ENCODE peak calls at places on chromosomes 3 and 15, in six cellular contexts. A is OCI-LY7, I is type B pancreatic cell, G is GM10248, Y is gastrocnemius medialis, J is psoas muscle. L is an unnamed sample.

GRCh38 chr3:169661567-169662214 is 1.8 kb downstream of the MECOM start:
- DNase-seq in A (peak), I (no peak), G (peak), Y (no peak), J (peak), L (no peak)

GRCh38 chr3:124529826-124530571 is 200.3 kb upstream of the UMPS start:
- DNase-seq in A (no peak), I (no peak), G (no peak), Y (no peak), J (no peak), L (no peak)

GRCh38 chr15:52233405-52233804 is 42.2 kb upstream of the GNB5 start:
- DNase-seq in A (peak), I (no peak), G (peak), Y (no peak), J (no peak), L (no peak)

GRCh38 chr15:78341057-78341763 is 1.1 kb downstream of the CRABP1 start:
- DNase-seq in A (no peak), I (no peak), G (no peak), Y (no peak), J (no peak), L (no peak)

GRCh38 chr3:74614133-74614967 is at the start of gene CNTN3:
- DNase-seq in A (no peak), I (peak), G (no peak), Y (no peak), J (peak), L (peak)

GRCh38 chr15:64101018-64101417 is 5.2 kb downstream of the SNX1 start:
- DNase-seq in A (no peak), I (no peak), G (no peak), Y (no peak), J (no peak), L (no peak)

GRCh38 chr3:89571298-89571697 is 463.9 kb downstream of the EPHA3 start:
- DNase-seq in A (no peak), I (no peak), G (no peak), Y (no peak), J (no peak), L (no peak)

GRCh38 chr3:188296761-188297689 is 143.1 kb downstream of the LPP start:
- DNase-seq in A (peak), I (no peak), G (no peak), Y (no peak), J (no peak), L (no peak)

GRCh38 chr3:65751123-65751700 is 287.5 kb downstream of the MAGI1 start:
- DNase-seq in A (peak), I (no peak), G (peak), Y (no peak), J (no peak), L (peak)

GRCh38 chr3:14811733-14812132 is 7.0 kb upstream of the FGD5 start:
- DNase-seq in A (no peak), I (no peak), G (no peak), Y (no peak), J (no peak), L (no peak)

GRCh38 chr3:16300881-16301359 is 35.9 kb downstream of the OXNAD1 start:
- DNase-seq in A (peak), I (no peak), G (no peak), Y (no peak), J (no peak), L (no peak)

GRCh38 chr15:38053244-38053643 is 118.8 kb downstream of the TMCO5A start:
- DNase-seq in A (no peak), I (no peak), G (no peak), Y (no peak), J (no peak), L (no peak)

GRCh38 chr3:23170306-23170705 is 32.8 kb upstream of the UBE2E2 start:
- DNase-seq in A (no peak), I (no peak), G (no peak), Y (no peak), J (no peak), L (no peak)

GRCh38 chr15:96331942-96332853 is 1.7 kb downstream of the NR2F2 start:
- DNase-seq in A (no peak), I (peak), G (no peak), Y (peak), J (peak), L (no peak)

GRCh38 chr3:122356402-122356801 is 26.6 kb downstream of the MIX23 start:
- DNase-seq in A (peak), I (no peak), G (peak), Y (no peak), J (no peak), L (no peak)

GRCh38 chr3:11349466-11349865 is 77.3 kb downstream of the ATG7 start:
- DNase-seq in A (no peak), I (no peak), G (no peak), Y (no peak), J (no peak), L (no peak)

GRCh38 chr15:89790206-89790605 is 14.1 kb downstream of the MESP2 start:
- DNase-seq in A (no peak), I (no peak), G (no peak), Y (no peak), J (no peak), L (no peak)

GRCh38 chr3:172449468-172450149 is 1.4 kb upstream of the GHSR start:
- DNase-seq in A (no peak), I (peak), G (peak), Y (no peak), J (peak), L (peak)

GRCh38 chr3:45582407-45582806 is 12.1 kb upstream of the LIMD1 start:
- DNase-seq in A (no peak), I (no peak), G (no peak), Y (no peak), J (no peak), L (no peak)

GRCh38 chr15:56243117-56243773 is 434 bp downstream of the RFX7 start:
- DNase-seq in A (peak), I (peak), G (peak), Y (peak), J (peak), L (peak)

GRCh38 chr3:95521396-95521795 is 1293.0 kb upstream of the EPHA6 start:
- DNase-seq in A (no peak), I (no peak), G (no peak), Y (no peak), J (no peak), L (no peak)

GRCh38 chr15:63339006-63339766 is 42.5 kb downstream of the CA12 start:
- DNase-seq in A (no peak), I (no peak), G (no peak), Y (no peak), J (no peak), L (no peak)

GRCh38 chr3:57089043-57089442 is 28.6 kb downstream of the SPATA12 start:
- DNase-seq in A (no peak), I (no peak), G (no peak), Y (no peak), J (no peak), L (no peak)

GRCh38 chr3:58082047-58082446 is 73.8 kb downstream of the FLNB start:
- DNase-seq in A (no peak), I (no peak), G (no peak), Y (no peak), J (no peak), L (no peak)

GRCh38 chr3:27141668-27142067 is 227.5 kb downstream of the NEK10 start:
- DNase-seq in A (peak), I (no peak), G (no peak), Y (no peak), J (no peak), L (no peak)

GRCh38 chr3:188097786-188098185 is 56.2 kb upstream of the LPP start:
- DNase-seq in A (peak), I (no peak), G (no peak), Y (no peak), J (no peak), L (no peak)

GRCh38 chr15:66702770-66703539 is 919 bp downstream of the SMAD6 start:
- DNase-seq in A (peak), I (no peak), G (no peak), Y (no peak), J (no peak), L (peak)

GRCh38 chr3:41088882-41089281 is 110.4 kb upstream of the CTNNB1 start:
- DNase-seq in A (no peak), I (no peak), G (no peak), Y (no peak), J (no peak), L (no peak)

GRCh38 chr15:86830304-86830703 is 750.6 kb downstream of the AGBL1 start:
- DNase-seq in A (no peak), I (no peak), G (no peak), Y (no peak), J (no peak), L (no peak)

GRCh38 chr15:34481370-34481769 is 43.8 kb upstream of the GOLGA8A start:
- DNase-seq in A (no peak), I (no peak), G (no peak), Y (no peak), J (no peak), L (no peak)

GRCh38 chr3:117486709-117487394 is 777.3 kb downstream of the TUSC7 start:
- DNase-seq in A (no peak), I (no peak), G (peak), Y (no peak), J (no peak), L (no peak)

DNA sequence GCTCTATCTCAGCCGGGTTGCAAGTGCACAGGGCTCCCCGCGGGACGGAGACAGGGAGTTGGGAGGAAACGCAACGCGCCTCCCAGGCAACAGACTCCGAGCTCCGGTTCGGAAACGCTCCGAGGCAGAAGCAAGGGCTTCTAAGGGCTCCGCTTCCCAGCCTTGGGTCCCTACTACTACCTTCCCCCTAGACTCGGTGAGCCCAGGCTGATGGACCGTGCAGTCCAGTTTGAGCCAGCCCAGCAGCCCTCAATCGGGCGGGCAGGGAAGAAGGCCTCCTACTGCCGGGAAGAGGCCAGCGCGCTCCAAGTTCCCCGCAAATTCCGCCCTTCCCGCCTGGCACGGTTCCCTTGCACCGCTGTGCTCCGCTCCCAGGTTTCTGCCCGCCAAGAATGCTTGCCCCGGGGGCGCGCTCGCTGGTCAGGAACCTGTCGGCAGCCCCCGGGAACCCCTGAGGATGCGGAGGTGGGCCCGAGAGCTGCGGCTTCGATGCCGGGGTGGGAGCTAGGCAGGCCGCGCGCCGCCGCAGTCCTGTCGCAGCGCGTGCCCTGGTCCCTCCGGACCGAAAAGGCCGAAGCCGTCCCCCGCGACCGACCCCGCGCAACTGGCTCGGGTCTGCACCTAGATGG is 728 bp downstream of the TRANK1 start:
- DNase-seq in A (peak), I (peak), G (peak), Y (no peak), J (peak), L (peak)
- TF ChIP-seq CTCF in A (no peak), I (peak), G (peak), Y (no peak), J (no peak), L (no peak)

DNA sequence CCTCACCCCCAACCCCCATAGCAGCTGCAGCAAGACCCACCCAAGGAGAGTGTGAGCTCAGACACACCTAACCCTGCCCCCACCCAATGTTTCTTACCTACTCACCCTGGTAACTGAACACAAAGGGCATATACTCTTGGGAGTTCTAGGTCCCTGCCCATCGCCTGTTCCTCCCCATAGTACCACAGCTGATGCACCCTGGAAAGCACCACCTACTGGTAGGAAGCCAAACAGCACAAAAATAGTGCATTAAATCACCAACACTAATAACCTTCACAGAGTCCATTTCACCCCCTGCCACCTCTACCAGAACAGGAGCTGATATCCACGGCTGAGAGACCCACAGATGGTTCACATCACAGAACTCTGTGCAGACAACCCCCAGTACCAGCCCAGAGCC is 245.2 kb downstream of the EFHB start:
- DNase-seq in A (peak), I (no peak), G (no peak), Y (no peak), J (no peak), L (no peak)
- TF ChIP-seq CTCF in A (peak), I (peak), G (no peak), Y (no peak), J (no peak), L (peak)

GRCh38 chr3:62496509-62496908 is 123.2 kb upstream of the FEZF2 start:
- DNase-seq in A (no peak), I (no peak), G (no peak), Y (no peak), J (no peak), L (no peak)

GRCh38 chr3:62497156-62497555 is 123.8 kb upstream of the FEZF2 start:
- DNase-seq in A (no peak), I (no peak), G (no peak), Y (no peak), J (no peak), L (no peak)

GRCh38 chr3:62493116-62493801 is 119.9 kb upstream of the FEZF2 start:
- DNase-seq in A (peak), I (no peak), G (no peak), Y (no peak), J (no peak), L (no peak)
- TF ChIP-seq CTCF in A (peak), I (peak), G (no peak), Y (no peak), J (no peak), L (peak)

GRCh38 chr3:144358191-144358590 is 386.6 kb downstream of the DIPK2A start:
- DNase-seq in A (no peak), I (no peak), G (no peak), Y (no peak), J (no peak), L (no peak)
- TF ChIP-seq CTCF in A (no peak), I (no peak), G (no peak), Y (no peak), J (no peak), L (no peak)

GRCh38 chr3:33064929-33065328 is 32.0 kb downstream of the GLB1 start:
- DNase-seq in A (peak), I (no peak), G (no peak), Y (no peak), J (no peak), L (no peak)
- TF ChIP-seq CTCF in A (peak), I (no peak), G (peak), Y (no peak), J (no peak), L (no peak)

GRCh38 chr3:151305081-151305777 is 11.4 kb downstream of the GPR87 start:
- DNase-seq in A (no peak), I (no peak), G (no peak), Y (no peak), J (peak), L (no peak)
- TF ChIP-seq CTCF in A (no peak), I (no peak), G (no peak), Y (no peak), J (no peak), L (no peak)

GRCh38 chr3:179045719-179046402 is 25.7 kb downstream of the ZMAT3 start:
- DNase-seq in A (no peak), I (no peak), G (peak), Y (no peak), J (no peak), L (no peak)

DNA sequence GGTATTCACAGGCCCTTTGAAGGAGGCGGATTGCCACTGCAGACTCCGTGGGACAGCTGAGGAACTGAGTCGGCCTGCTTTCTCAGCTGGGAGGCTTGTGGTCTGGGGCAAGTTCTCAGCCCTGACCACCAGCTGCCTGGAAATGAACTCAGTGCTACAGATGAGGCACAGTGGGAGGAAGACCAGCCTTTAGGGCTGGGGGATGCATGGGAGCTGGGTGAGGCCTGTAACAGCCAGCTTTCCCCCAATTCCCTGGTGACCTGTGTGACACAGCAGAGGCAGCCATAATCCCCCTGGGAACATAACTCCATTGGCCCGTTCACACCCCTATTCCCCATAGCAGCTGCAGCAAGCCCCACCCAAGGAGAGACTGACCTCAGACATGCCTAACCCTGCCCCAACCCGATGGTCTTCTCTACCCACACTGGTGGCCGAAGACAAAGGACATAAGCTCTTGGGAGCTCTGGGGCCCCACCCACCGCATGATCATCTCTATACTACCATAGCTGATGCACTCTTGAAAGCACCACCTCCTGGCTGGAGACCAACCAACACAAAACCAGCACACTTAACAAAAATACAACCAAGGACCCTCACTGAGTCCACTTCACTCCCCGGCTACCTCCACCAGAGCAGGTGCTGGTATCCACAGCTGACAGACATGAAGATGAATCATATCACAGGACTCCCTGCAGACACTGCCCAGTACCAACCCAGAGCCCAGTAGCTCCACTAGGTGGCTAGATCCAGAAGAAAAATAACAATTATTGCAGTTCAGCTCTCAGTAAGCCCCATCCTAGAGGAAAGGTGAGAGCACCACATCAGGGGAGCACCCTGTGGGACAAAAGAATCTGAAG is 24.9 kb downstream of the ZMAT3 start:
- DNase-seq in A (peak), I (no peak), G (peak), Y (no peak), J (no peak), L (no peak)
- TF ChIP-seq CTCF in A (no peak), I (no peak), G (no peak), Y (no peak), J (no peak), L (no peak)

DNA sequence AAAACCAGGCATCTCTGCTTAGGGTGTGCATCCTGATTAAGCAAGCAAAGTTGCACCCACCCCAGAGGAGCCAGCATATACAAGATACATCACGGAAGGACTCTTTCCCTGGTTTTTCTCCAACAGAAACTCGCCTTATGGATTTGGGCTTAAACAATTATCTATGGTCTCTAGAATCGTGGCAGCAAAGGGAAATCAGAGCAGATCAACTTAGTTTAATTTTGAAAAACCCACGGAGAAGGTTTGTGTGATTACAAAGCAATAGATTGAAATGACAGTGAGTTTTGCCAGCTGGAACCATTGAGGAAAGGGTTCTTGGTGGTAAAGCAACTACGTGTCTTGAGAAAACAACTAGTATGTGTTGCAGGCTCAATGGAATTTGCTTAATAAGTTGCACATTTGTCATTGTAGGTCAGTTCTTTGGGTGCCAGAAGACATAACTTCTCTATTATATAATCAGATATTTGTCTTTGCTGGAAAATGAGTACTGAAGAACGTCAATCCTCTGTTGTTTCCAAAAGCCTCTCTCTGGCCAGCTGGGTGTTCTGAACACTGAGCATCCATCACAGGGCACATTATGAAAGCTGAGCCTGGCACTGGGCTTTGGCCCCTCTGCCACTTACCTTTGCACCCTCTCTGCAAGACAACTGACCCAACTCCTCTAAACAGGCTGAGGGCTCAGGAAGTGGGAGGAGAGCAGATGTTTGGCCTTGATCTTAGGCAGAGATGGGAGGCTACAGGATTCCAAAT is 75.7 kb upstream of the FBN1 start:
- DNase-seq in A (no peak), I (no peak), G (no peak), Y (no peak), J (peak), L (no peak)
- TF ChIP-seq CTCF in A (no peak), I (no peak), G (no peak), Y (no peak), J (no peak), L (no peak)

L was measured in neural crest cell.